ENCODE peak calls at places on chromosome 20, in eight cellular contexts. One of them, this sample, is unnamed.

GRCh38 chr20:2752631-2753455 is 47.6 kb downstream of the CPXM1 start:
- DNase-seq in activated CD4-positive, alpha-beta T cell treated with anti-CD3 and anti-CD28 coated beads, Interleukin-2, amount 50 U/mL, for 1 hour: peak
- DNase-seq in left colon: no peak
- DNase-seq in lung microvascular endothelial cell: peak
- DNase-seq in T-helper 17 cell: peak
- DNase-seq in activated naive CD4-positive, alpha-beta T cell treated with anti-CD3 and anti-CD28 coated beads, Interleukin-2, amount 50 U/mL, for 16 hours: peak
- DNase-seq in hypothalamus: no peak
- DNase-seq in GM12878: no peak
- DNase-seq in this sample: no peak

GRCh38 chr20:51410586-51411325 is 131.8 kb downstream of the NFATC2 start:
- DNase-seq in lung microvascular endothelial cell: no peak
- DNase-seq in GM12878: no peak
- DNase-seq in left colon: no peak
- DNase-seq in T-helper 17 cell: no peak
- DNase-seq in activated CD4-positive, alpha-beta T cell treated with anti-CD3 and anti-CD28 coated beads, Interleukin-2, amount 50 U/mL, for 1 hour: no peak
- DNase-seq in hypothalamus: no peak
- DNase-seq in activated naive CD4-positive, alpha-beta T cell treated with anti-CD3 and anti-CD28 coated beads, Interleukin-2, amount 50 U/mL, for 16 hours: no peak
- DNase-seq in this sample: no peak

GRCh38 chr20:9926007-9926406 is 87.1 kb upstream of the PAK5 start:
- DNase-seq in activated naive CD4-positive, alpha-beta T cell treated with anti-CD3 and anti-CD28 coated beads, Interleukin-2, amount 50 U/mL, for 16 hours: no peak
- DNase-seq in hypothalamus: no peak
- DNase-seq in GM12878: no peak
- DNase-seq in lung microvascular endothelial cell: no peak
- DNase-seq in activated CD4-positive, alpha-beta T cell treated with anti-CD3 and anti-CD28 coated beads, Interleukin-2, amount 50 U/mL, for 1 hour: no peak
- DNase-seq in T-helper 17 cell: no peak
- DNase-seq in left colon: no peak
- DNase-seq in this sample: no peak

GRCh38 chr20:46558511-46558959 is 8.1 kb upstream of the OCSTAMP start:
- DNase-seq in T-helper 17 cell: no peak
- DNase-seq in left colon: peak
- DNase-seq in activated naive CD4-positive, alpha-beta T cell treated with anti-CD3 and anti-CD28 coated beads, Interleukin-2, amount 50 U/mL, for 16 hours: peak
- DNase-seq in GM12878: no peak
- DNase-seq in lung microvascular endothelial cell: peak
- DNase-seq in hypothalamus: no peak
- DNase-seq in activated CD4-positive, alpha-beta T cell treated with anti-CD3 and anti-CD28 coated beads, Interleukin-2, amount 50 U/mL, for 1 hour: no peak
- DNase-seq in this sample: peak

GRCh38 chr20:19710336-19710721 is 47.7 kb upstream of the RIN2 start:
- DNase-seq in activated CD4-positive, alpha-beta T cell treated with anti-CD3 and anti-CD28 coated beads, Interleukin-2, amount 50 U/mL, for 1 hour: no peak
- DNase-seq in left colon: peak
- DNase-seq in lung microvascular endothelial cell: peak
- DNase-seq in hypothalamus: no peak
- DNase-seq in T-helper 17 cell: no peak
- DNase-seq in GM12878: no peak
- DNase-seq in activated naive CD4-positive, alpha-beta T cell treated with anti-CD3 and anti-CD28 coated beads, Interleukin-2, amount 50 U/mL, for 16 hours: no peak
- DNase-seq in this sample: no peak

GRCh38 chr20:7361321-7361720 is 578.9 kb downstream of the HAO1 start:
- DNase-seq in lung microvascular endothelial cell: no peak
- DNase-seq in left colon: no peak
- DNase-seq in activated naive CD4-positive, alpha-beta T cell treated with anti-CD3 and anti-CD28 coated beads, Interleukin-2, amount 50 U/mL, for 16 hours: no peak
- DNase-seq in T-helper 17 cell: no peak
- DNase-seq in activated CD4-positive, alpha-beta T cell treated with anti-CD3 and anti-CD28 coated beads, Interleukin-2, amount 50 U/mL, for 1 hour: no peak
- DNase-seq in GM12878: no peak
- DNase-seq in hypothalamus: no peak
- DNase-seq in this sample: no peak

GRCh38 chr20:45304464-45304999 is 2.1 kb upstream of the RBPJL start:
- DNase-seq in lung microvascular endothelial cell: no peak
- DNase-seq in T-helper 17 cell: no peak
- DNase-seq in activated CD4-positive, alpha-beta T cell treated with anti-CD3 and anti-CD28 coated beads, Interleukin-2, amount 50 U/mL, for 1 hour: no peak
- DNase-seq in hypothalamus: no peak
- DNase-seq in activated naive CD4-positive, alpha-beta T cell treated with anti-CD3 and anti-CD28 coated beads, Interleukin-2, amount 50 U/mL, for 16 hours: no peak
- DNase-seq in GM12878: no peak
- DNase-seq in left colon: no peak
- DNase-seq in this sample: no peak

GRCh38 chr20:43824699-43825402 is 89.8 kb upstream of the TOX2 start:
- DNase-seq in left colon: no peak
- DNase-seq in lung microvascular endothelial cell: peak
- DNase-seq in activated naive CD4-positive, alpha-beta T cell treated with anti-CD3 and anti-CD28 coated beads, Interleukin-2, amount 50 U/mL, for 16 hours: no peak
- DNase-seq in hypothalamus: no peak
- DNase-seq in GM12878: peak
- DNase-seq in activated CD4-positive, alpha-beta T cell treated with anti-CD3 and anti-CD28 coated beads, Interleukin-2, amount 50 U/mL, for 1 hour: no peak
- DNase-seq in T-helper 17 cell: no peak
- DNase-seq in this sample: peak

GRCh38 chr20:21808863-21809664 is 103.6 kb downstream of the PAX1 start:
- DNase-seq in activated naive CD4-positive, alpha-beta T cell treated with anti-CD3 and anti-CD28 coated beads, Interleukin-2, amount 50 U/mL, for 16 hours: no peak
- DNase-seq in activated CD4-positive, alpha-beta T cell treated with anti-CD3 and anti-CD28 coated beads, Interleukin-2, amount 50 U/mL, for 1 hour: peak
- DNase-seq in GM12878: no peak
- DNase-seq in lung microvascular endothelial cell: peak
- DNase-seq in hypothalamus: no peak
- DNase-seq in left colon: no peak
- DNase-seq in T-helper 17 cell: no peak
- DNase-seq in this sample: peak

GRCh38 chr20:4729265-4729664 is 7.6 kb downstream of the PRND start:
- DNase-seq in lung microvascular endothelial cell: no peak
- DNase-seq in activated naive CD4-positive, alpha-beta T cell treated with anti-CD3 and anti-CD28 coated beads, Interleukin-2, amount 50 U/mL, for 16 hours: no peak
- DNase-seq in activated CD4-positive, alpha-beta T cell treated with anti-CD3 and anti-CD28 coated beads, Interleukin-2, amount 50 U/mL, for 1 hour: no peak
- DNase-seq in left colon: no peak
- DNase-seq in T-helper 17 cell: no peak
- DNase-seq in GM12878: no peak
- DNase-seq in hypothalamus: no peak
- DNase-seq in this sample: no peak

GRCh38 chr20:35506872-35507638 is 22.4 kb downstream of the C20orf173 start:
- DNase-seq in lung microvascular endothelial cell: peak
- DNase-seq in left colon: no peak
- DNase-seq in GM12878: no peak
- DNase-seq in activated CD4-positive, alpha-beta T cell treated with anti-CD3 and anti-CD28 coated beads, Interleukin-2, amount 50 U/mL, for 1 hour: no peak
- DNase-seq in activated naive CD4-positive, alpha-beta T cell treated with anti-CD3 and anti-CD28 coated beads, Interleukin-2, amount 50 U/mL, for 16 hours: no peak
- DNase-seq in hypothalamus: no peak
- DNase-seq in T-helper 17 cell: no peak
- DNase-seq in this sample: no peak

GRCh38 chr20:12354725-12355124 is 437.0 kb downstream of the BTBD3 start:
- DNase-seq in lung microvascular endothelial cell: no peak
- DNase-seq in T-helper 17 cell: no peak
- DNase-seq in activated CD4-positive, alpha-beta T cell treated with anti-CD3 and anti-CD28 coated beads, Interleukin-2, amount 50 U/mL, for 1 hour: no peak
- DNase-seq in hypothalamus: no peak
- DNase-seq in left colon: no peak
- DNase-seq in GM12878: no peak
- DNase-seq in activated naive CD4-positive, alpha-beta T cell treated with anti-CD3 and anti-CD28 coated beads, Interleukin-2, amount 50 U/mL, for 16 hours: no peak
- DNase-seq in this sample: no peak

GRCh38 chr20:25317351-25318075 is 69.6 kb downstream of the PYGB start:
- DNase-seq in activated naive CD4-positive, alpha-beta T cell treated with anti-CD3 and anti-CD28 coated beads, Interleukin-2, amount 50 U/mL, for 16 hours: no peak
- DNase-seq in left colon: peak
- DNase-seq in GM12878: no peak
- DNase-seq in hypothalamus: no peak
- DNase-seq in T-helper 17 cell: no peak
- DNase-seq in activated CD4-positive, alpha-beta T cell treated with anti-CD3 and anti-CD28 coated beads, Interleukin-2, amount 50 U/mL, for 1 hour: no peak
- DNase-seq in lung microvascular endothelial cell: no peak
- DNase-seq in this sample: no peak

This sample was measured in hippocampal formation.